ENCODE peak calls at places on chromosomes 13 and 19, in six cellular contexts. T is retina, U is omental fat pad, B is posterior cingulate gyrus, C is iPS DF 19.7, R is fibroblast of mammary gland. P is an unnamed sample.

GRCh38 chr19:49573009-49573408 is 7.3 kb downstream of the NOSIP start:
- DNase-seq in T (no peak), U (no peak), B (no peak), C (no peak), R (no peak), P (no peak)

GRCh38 chr19:17327654-17328516 is 6.8 kb downstream of the ANO8 start:
- DNase-seq in T (peak; percentile 68), U (peak; percentile 43), B (no peak), C (no peak), R (no peak), P (no peak)

GRCh38 chr13:113402471-113403254 is 38.7 kb upstream of the GRTP1 start:
- DNase-seq in T (no peak), U (no peak), B (no peak), C (no peak), R (no peak), P (peak; percentile 70)

GRCh38 chr19:11784356-11784755 is 14.0 kb upstream of the ZNF491 start:
- DNase-seq in T (no peak), U (no peak), B (no peak), C (no peak), R (no peak), P (no peak)

GRCh38 chr13:65789815-65790214 is 1440.3 kb downstream of the PCDH9 start:
- DNase-seq in T (no peak), U (no peak), B (no peak), C (no peak), R (peak; percentile 65), P (no peak)

GRCh38 chr13:110168999-110169933 is 137.7 kb downstream of the COL4A1 start:
- DNase-seq in T (no peak), U (no peak), B (no peak), C (no peak), R (no peak), P (no peak)

GRCh38 chr19:38869836-38870607 is 8.1 kb downstream of the RINL start:
- DNase-seq in T (peak; percentile 85), U (peak; percentile 73), B (peak; percentile 66), C (no peak), R (peak; percentile 45), P (peak; percentile 92)

GRCh38 chr13:110714798-110715394 is 1.4 kb downstream of the ING1 start:
- DNase-seq in T (no peak), U (peak; percentile 31), B (peak; percentile 48), C (no peak), R (peak; percentile 34), P (peak; percentile 88)

GRCh38 chr13:30809787-30810186 is 74.4 kb downstream of the ALOX5AP start:
- DNase-seq in T (no peak), U (no peak), B (no peak), C (no peak), R (no peak), P (no peak)

P was measured in suprapubic skin.